ENCODE peak calls at places on chromosome 11, in six cellular contexts. H is heart left ventricle, U is astrocyte of the spinal cord, J is psoas muscle, W is body of pancreas, Q is GM06990. M is an unnamed sample.

GRCh38 chr11:44978961-44979331 is 28.3 kb upstream of the TP53I11 start:
- DNase-seq in H (no peak), U (no peak), J (no peak), W (peak; percentile 86), Q (no peak), M (no peak)

GRCh38 chr11:33692013-33692504 is 8.6 kb downstream of the C11orf91 start:
- DNase-seq in H (peak; percentile 51), U (peak; percentile 98), J (peak; percentile 76), W (peak; percentile 75), Q (no peak), M (peak; percentile 90)

GRCh38 chr11:2548596-2548995 is 103.8 kb downstream of the KCNQ1 start:
- DNase-seq in H (no peak), U (no peak), J (no peak), W (peak; percentile 6), Q (no peak), M (no peak)

GRCh38 chr11:103622296-103622695 is 414.1 kb upstream of the DDI1 start:
- DNase-seq in H (no peak), U (no peak), J (no peak), W (no peak), Q (no peak), M (no peak)

GRCh38 chr11:81071641-81072040 is 1630.8 kb upstream of the TENM4 start:
- DNase-seq in H (no peak), U (no peak), J (no peak), W (no peak), Q (no peak), M (no peak)

GRCh38 chr11:48094643-48095339 is 114.4 kb downstream of the PTPRJ start:
- DNase-seq in H (no peak), U (no peak), J (no peak), W (no peak), Q (no peak), M (no peak)

GRCh38 chr11:119317592-119318239 is 786 bp upstream of the MCAM start:
- DNase-seq in H (no peak), U (no peak), J (no peak), W (no peak), Q (no peak), M (no peak)

GRCh38 chr11:43497144-43497543 is 138.4 kb downstream of the TTC17 start:
- DNase-seq in H (no peak), U (no peak), J (no peak), W (no peak), Q (no peak), M (no peak)

GRCh38 chr11:83467841-83468240 is 181.7 kb upstream of the CCDC90B start:
- DNase-seq in H (no peak), U (no peak), J (no peak), W (no peak), Q (no peak), M (no peak)

GRCh38 chr11:35116762-35117588 is 22.0 kb upstream of the CD44 start:
- DNase-seq in H (no peak), U (no peak), J (peak; percentile 52), W (peak; percentile 93), Q (no peak), M (no peak)

GRCh38 chr11:71370895-71371673 is 77.1 kb downstream of the DHCR7 start:
- DNase-seq in H (no peak), U (no peak), J (no peak), W (no peak), Q (no peak), M (no peak)

GRCh38 chr11:32448232-32448631 is 12.9 kb upstream of the WT1 start:
- DNase-seq in H (no peak), U (no peak), J (no peak), W (no peak), Q (no peak), M (peak; percentile 3)

GRCh38 chr11:63920870-63921417 is 4.0 kb upstream of the RCOR2 start:
- DNase-seq in H (no peak), U (no peak), J (no peak), W (no peak), Q (no peak), M (no peak)

GRCh38 chr11:90326647-90327046 is 103.8 kb upstream of the CHORDC1 start:
- DNase-seq in H (no peak), U (no peak), J (no peak), W (no peak), Q (peak; percentile 3), M (no peak)

GRCh38 chr11:36273110-36273509 is 16.1 kb downstream of the COMMD9 start:
- DNase-seq in H (no peak), U (no peak), J (no peak), W (no peak), Q (no peak), M (no peak)

GRCh38 chr11:90250970-90251369 is 28.1 kb upstream of the CHORDC1 start:
- DNase-seq in H (no peak), U (no peak), J (no peak), W (no peak), Q (no peak), M (no peak)

GRCh38 chr11:46386005-46386331 is 4.5 kb downstream of the MDK start:
- DNase-seq in H (no peak), U (no peak), J (no peak), W (no peak), Q (no peak), M (no peak)

GRCh38 chr11:75639752-75640151 is 29.1 kb downstream of the MAP6 start:
- DNase-seq in H (peak; percentile 78), U (peak; percentile 59), J (peak; percentile 78), W (peak; percentile 68), Q (peak; percentile 31), M (peak; percentile 30)

GRCh38 chr11:32891657-32892354 is 805 bp upstream of the QSER1 start:
- DNase-seq in H (no peak), U (no peak), J (no peak), W (no peak), Q (no peak), M (no peak)

GRCh38 chr11:70934999-70935768 is 317.2 kb downstream of the SHANK2 start:
- DNase-seq in H (no peak), U (no peak), J (peak; percentile 19), W (no peak), Q (no peak), M (no peak)

GRCh38 chr11:119417726-119418540 is 5.0 kb downstream of the THY1 start:
- DNase-seq in H (no peak), U (peak; percentile 85), J (no peak), W (no peak), Q (no peak), M (peak; percentile 72)

GRCh38 chr11:20501971-20502370 is 97.4 kb upstream of the SLC6A5 start:
- DNase-seq in H (no peak), U (no peak), J (no peak), W (no peak), Q (no peak), M (no peak)

GRCh38 chr11:36726420-36726819 is 128.4 kb upstream of the RAG2 start:
- DNase-seq in H (no peak), U (no peak), J (no peak), W (no peak), Q (no peak), M (no peak)

GRCh38 chr11:46238078-46238966 is 39.1 kb upstream of the CREB3L1 start:
- DNase-seq in H (peak; percentile 83), U (peak; percentile 59), J (peak; percentile 81), W (peak; percentile 65), Q (peak; percentile 54), M (no peak)

GRCh38 chr11:1920909-1921575 is 1.5 kb downstream of the TNNT3 start:
- DNase-seq in H (no peak), U (no peak), J (peak; percentile 91), W (no peak), Q (no peak), M (no peak)

GRCh38 chr11:10261821-10262220 is 32.2 kb downstream of the SBF2 start:
- DNase-seq in H (no peak), U (no peak), J (no peak), W (no peak), Q (no peak), M (no peak)

GRCh38 chr11:3010521-3011275 is 18.6 kb upstream of the NAP1L4 start:
- DNase-seq in H (no peak), U (peak; percentile 51), J (no peak), W (no peak), Q (no peak), M (no peak)

GRCh38 chr11:128687321-128687720 is 6.6 kb upstream of the FLI1 start:
- DNase-seq in H (peak; percentile 46), U (no peak), J (no peak), W (no peak), Q (no peak), M (no peak)

GRCh38 chr11:12787847-12788246 is 113.6 kb downstream of the TEAD1 start:
- DNase-seq in H (no peak), U (peak; percentile 75), J (no peak), W (no peak), Q (no peak), M (peak; percentile 69)

GRCh38 chr11:73650400-73650799 is 4.0 kb downstream of the PLEKHB1 start:
- DNase-seq in H (no peak), U (no peak), J (no peak), W (no peak), Q (no peak), M (no peak)
- H3K4me3 ChIP-seq in H (no peak overlapping the region), U (no peak overlapping the region), J (no peak overlapping the region), W (no peak overlapping the region), Q (no peak overlapping the region), M (no peak overlapping the region)

DNA sequence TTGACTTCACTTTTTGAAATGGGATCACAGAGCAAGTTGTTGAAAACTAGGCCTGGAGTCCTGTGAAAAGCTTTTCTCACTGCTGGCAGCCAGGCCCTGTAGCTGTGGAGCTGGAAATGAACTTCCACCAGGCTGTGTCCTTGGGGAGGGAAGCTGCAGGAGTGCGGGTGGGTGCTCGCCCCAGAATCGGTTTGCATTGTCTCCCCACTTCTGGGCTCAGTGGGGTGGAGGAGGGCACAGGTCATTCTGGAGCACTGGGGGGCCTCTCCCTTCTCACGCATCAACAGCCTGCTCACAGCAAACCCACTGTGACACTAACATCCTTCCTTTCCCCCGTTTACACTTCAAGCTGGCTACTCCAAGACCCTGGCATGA is 15.2 kb downstream of the GLB1L2 start:
- DNase-seq in H (no peak), U (no peak), J (no peak), W (no peak), Q (no peak), M (no peak)
- H3K4me3 ChIP-seq in H (no peak overlapping the region), U (no peak overlapping the region), J (no peak overlapping the region), W (no peak overlapping the region), Q (no peak overlapping the region), M (no peak overlapping the region)

DNA sequence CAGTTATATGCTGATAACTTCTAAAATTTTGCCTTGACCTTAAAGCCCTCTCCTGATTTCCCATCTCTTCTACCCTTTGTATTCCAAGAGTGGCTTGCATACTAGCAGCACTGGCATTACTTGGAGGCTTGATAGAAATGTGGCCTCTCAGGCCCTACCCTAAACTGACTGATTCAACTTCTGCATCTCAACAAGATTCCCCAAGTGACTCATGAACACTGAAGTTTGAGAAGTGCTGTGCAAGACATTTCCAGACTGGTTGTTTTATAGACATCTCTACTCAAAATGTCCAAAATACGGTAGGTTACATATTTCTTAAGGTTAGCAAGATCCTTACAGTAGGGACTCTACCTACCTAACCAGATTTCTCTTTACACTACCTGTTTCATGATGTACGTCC is 48.6 kb downstream of the SESN3 start:
- DNase-seq in H (no peak), U (no peak), J (no peak), W (no peak), Q (no peak), M (no peak)
- H3K4me3 ChIP-seq in H (no peak overlapping the region), U (no peak overlapping the region), J (no peak overlapping the region), W (no peak overlapping the region), Q (no peak overlapping the region), M (no peak overlapping the region)

DNA sequence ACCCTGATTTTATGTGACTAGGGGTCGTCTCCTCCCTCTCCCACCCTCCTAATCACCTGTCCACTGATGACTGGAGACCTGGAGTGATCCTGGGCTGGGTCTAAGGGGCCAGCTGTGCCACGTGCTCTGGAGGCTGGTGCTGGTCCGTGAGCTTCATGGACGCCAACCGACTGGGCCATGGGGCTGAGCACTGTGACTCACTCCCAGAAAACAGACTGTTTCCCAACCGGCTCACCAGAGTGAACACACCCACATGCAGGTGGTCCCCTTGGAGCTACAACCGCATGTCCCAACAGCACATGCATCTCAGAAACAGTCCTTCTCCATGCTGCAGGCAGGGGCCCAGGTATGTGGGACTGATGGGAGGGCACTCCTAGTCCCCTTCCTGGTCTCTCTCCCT is 14.0 kb upstream of the LMO1 start:
- DNase-seq in H (no peak), U (no peak), J (no peak), W (peak; percentile 7), Q (no peak), M (no peak)
- H3K4me3 ChIP-seq in H (no peak overlapping the region), U (no peak overlapping the region), J (no peak overlapping the region), W (no peak overlapping the region), Q (no peak overlapping the region), M (no peak overlapping the region)